ENCODE peak calls at places on chromosomes 11 and 22, in four cellular contexts. One of them, this sample, is unnamed.
A peak's percentile ranks its signal among the peaks of the same experiment; 100 is the strongest.

GRCh38 chr11:6321356-6321755 is 1.1 kb upstream of the CAVIN3 start:
- DNase-seq in GM12891: no peak
- DNase-seq in sigmoid colon: peak; percentile 69
- DNase-seq in body of pancreas: no peak
- DNase-seq in this sample: no peak

GRCh38 chr22:29400576-29400975 is 12.2 kb upstream of the AP1B1 start:
- DNase-seq in GM12891: no peak
- DNase-seq in sigmoid colon: no peak
- DNase-seq in body of pancreas: no peak
- DNase-seq in this sample: no peak

GRCh38 chr11:74682731-74683278 is 48.4 kb downstream of the CHRDL2 start:
- DNase-seq in GM12891: no peak
- DNase-seq in sigmoid colon: no peak
- DNase-seq in body of pancreas: peak; percentile 8
- DNase-seq in this sample: no peak

GRCh38 chr11:130106381-130106780 is 36.7 kb downstream of the APLP2 start:
- DNase-seq in GM12891: no peak
- DNase-seq in sigmoid colon: no peak
- DNase-seq in body of pancreas: no peak
- DNase-seq in this sample: no peak

GRCh38 chr11:118438314-118438931 is 2.1 kb downstream of the KMT2A start:
- DNase-seq in GM12891: no peak
- DNase-seq in sigmoid colon: peak; percentile 72
- DNase-seq in body of pancreas: peak; percentile 38
- DNase-seq in this sample: peak; percentile 37

GRCh38 chr11:127931811-127932210 is 655.5 kb downstream of the ETS1 start:
- DNase-seq in GM12891: no peak
- DNase-seq in sigmoid colon: no peak
- DNase-seq in body of pancreas: no peak
- DNase-seq in this sample: no peak

GRCh38 chr22:39434721-39435120 is 22.1 kb upstream of the MGAT3 start:
- DNase-seq in GM12891: no peak
- DNase-seq in sigmoid colon: no peak
- DNase-seq in body of pancreas: no peak
- DNase-seq in this sample: no peak

GRCh38 chr11:88629496-88629895 is 292.0 kb upstream of the CTSC start:
- DNase-seq in GM12891: no peak
- DNase-seq in sigmoid colon: no peak
- DNase-seq in body of pancreas: no peak
- DNase-seq in this sample: no peak

GRCh38 chr11:4467811-4468606 is 14.4 kb upstream of the OR52K1 start:
- DNase-seq in GM12891: no peak
- DNase-seq in sigmoid colon: no peak
- DNase-seq in body of pancreas: no peak
- DNase-seq in this sample: no peak

GRCh38 chr11:88295028-88295427 is 42.5 kb downstream of the CTSC start:
- DNase-seq in GM12891: no peak
- DNase-seq in sigmoid colon: no peak
- DNase-seq in body of pancreas: no peak
- DNase-seq in this sample: no peak

GRCh38 chr22:40396882-40397281 is 26.5 kb downstream of the SGSM3 start:
- DNase-seq in GM12891: no peak
- DNase-seq in sigmoid colon: no peak
- DNase-seq in body of pancreas: peak; percentile 94
- DNase-seq in this sample: no peak

GRCh38 chr11:114115406-114116054 is 56.0 kb downstream of the ZBTB16 start:
- DNase-seq in GM12891: no peak
- DNase-seq in sigmoid colon: peak; percentile 60
- DNase-seq in body of pancreas: no peak
- DNase-seq in this sample: no peak

GRCh38 chr11:69925366-69926196 is 106.4 kb upstream of the FGF3 start:
- DNase-seq in GM12891: no peak
- DNase-seq in sigmoid colon: peak; percentile 65
- DNase-seq in body of pancreas: peak; percentile 8
- DNase-seq in this sample: no peak

GRCh38 chr22:31969789-31970489 is 25.6 kb downstream of the YWHAH start:
- DNase-seq in GM12891: peak; percentile 73
- DNase-seq in sigmoid colon: peak; percentile 71
- DNase-seq in body of pancreas: peak; percentile 87
- DNase-seq in this sample: peak; percentile 49

GRCh38 chr11:119169272-119169719 is 771 bp downstream of the NLRX1 start:
- DNase-seq in GM12891: peak; percentile 52
- DNase-seq in sigmoid colon: peak; percentile 72
- DNase-seq in body of pancreas: peak; percentile 74
- DNase-seq in this sample: no peak

GRCh38 chr11:46119352-46120216 is 1.7 kb downstream of the PHF21A start:
- DNase-seq in GM12891: no peak
- DNase-seq in sigmoid colon: peak; percentile 73
- DNase-seq in body of pancreas: peak; percentile 41
- DNase-seq in this sample: no peak

GRCh38 chr11:125621995-125622394 is 3.0 kb upstream of the CHEK1 start:
- DNase-seq in GM12891: no peak
- DNase-seq in sigmoid colon: no peak
- DNase-seq in body of pancreas: no peak
- DNase-seq in this sample: peak; percentile 14

GRCh38 chr11:8604078-8604723 is 10.2 kb upstream of the STK33 start:
- DNase-seq in GM12891: peak; percentile 29
- DNase-seq in sigmoid colon: peak; percentile 84
- DNase-seq in body of pancreas: peak; percentile 62
- DNase-seq in this sample: peak; percentile 83

GRCh38 chr11:82701847-82702520 is 31.7 kb downstream of the FAM181B start:
- DNase-seq in GM12891: no peak
- DNase-seq in sigmoid colon: no peak
- DNase-seq in body of pancreas: no peak
- DNase-seq in this sample: peak; percentile 35

GRCh38 chr22:23226497-23226850 is 46.2 kb downstream of the BCR start:
- DNase-seq in GM12891: no peak
- DNase-seq in sigmoid colon: no peak
- DNase-seq in body of pancreas: no peak
- DNase-seq in this sample: no peak

GRCh38 chr11:16973565-16973964 is 40.6 kb downstream of the PLEKHA7 start:
- DNase-seq in GM12891: no peak
- DNase-seq in sigmoid colon: no peak
- DNase-seq in body of pancreas: no peak
- DNase-seq in this sample: no peak

GRCh38 chr11:94873910-94874575 is 99.3 kb downstream of the CWC15 start:
- DNase-seq in GM12891: no peak
- DNase-seq in sigmoid colon: no peak
- DNase-seq in body of pancreas: no peak
- DNase-seq in this sample: no peak

GRCh38 chr22:49368976-49369725 is 458.5 kb downstream of the BRD1 start:
- DNase-seq in GM12891: no peak
- DNase-seq in sigmoid colon: peak; percentile 63
- DNase-seq in body of pancreas: no peak
- DNase-seq in this sample: peak; percentile 9

GRCh38 chr11:134731562-134731961 is 319.5 kb upstream of the B3GAT1 start:
- DNase-seq in GM12891: no peak
- DNase-seq in sigmoid colon: no peak
- DNase-seq in body of pancreas: no peak
- DNase-seq in this sample: no peak

GRCh38 chr22:41780714-41781507 is 19.6 kb upstream of the CCDC134 start:
- DNase-seq in GM12891: peak; percentile 71
- DNase-seq in sigmoid colon: peak; percentile 78
- DNase-seq in body of pancreas: peak; percentile 33
- DNase-seq in this sample: no peak

GRCh38 chr11:118264568-118265470 is 722 bp upstream of the MPZL2 start:
- DNase-seq in GM12891: no peak
- DNase-seq in sigmoid colon: no peak
- DNase-seq in body of pancreas: no peak
- DNase-seq in this sample: no peak

GRCh38 chr11:99988105-99988907 is 698.8 kb upstream of the ARHGAP42 start:
- DNase-seq in GM12891: no peak
- DNase-seq in sigmoid colon: no peak
- DNase-seq in body of pancreas: no peak
- DNase-seq in this sample: no peak

GRCh38 chr11:65420506-65421203 is 1.9 kb upstream of the NEAT1 start:
- DNase-seq in GM12891: no peak
- DNase-seq in sigmoid colon: no peak
- DNase-seq in body of pancreas: peak; percentile 11
- DNase-seq in this sample: no peak

GRCh38 chr11:65419460-65419772 is 3.2 kb upstream of the NEAT1 start:
- DNase-seq in GM12891: no peak
- DNase-seq in sigmoid colon: peak; percentile 77
- DNase-seq in body of pancreas: peak; percentile 30
- DNase-seq in this sample: no peak

GRCh38 chr11:65421204-65422103 is 1.1 kb upstream of the NEAT1 start:
- DNase-seq in GM12891: no peak
- DNase-seq in sigmoid colon: peak; percentile 98
- DNase-seq in body of pancreas: peak; percentile 97
- DNase-seq in this sample: peak; percentile 40

GRCh38 chr11:65418681-65419459 is 3.7 kb upstream of the NEAT1 start:
- DNase-seq in GM12891: peak; percentile 82
- DNase-seq in sigmoid colon: peak; percentile 99
- DNase-seq in body of pancreas: peak; percentile 98
- DNase-seq in this sample: peak; percentile 61

DNA sequence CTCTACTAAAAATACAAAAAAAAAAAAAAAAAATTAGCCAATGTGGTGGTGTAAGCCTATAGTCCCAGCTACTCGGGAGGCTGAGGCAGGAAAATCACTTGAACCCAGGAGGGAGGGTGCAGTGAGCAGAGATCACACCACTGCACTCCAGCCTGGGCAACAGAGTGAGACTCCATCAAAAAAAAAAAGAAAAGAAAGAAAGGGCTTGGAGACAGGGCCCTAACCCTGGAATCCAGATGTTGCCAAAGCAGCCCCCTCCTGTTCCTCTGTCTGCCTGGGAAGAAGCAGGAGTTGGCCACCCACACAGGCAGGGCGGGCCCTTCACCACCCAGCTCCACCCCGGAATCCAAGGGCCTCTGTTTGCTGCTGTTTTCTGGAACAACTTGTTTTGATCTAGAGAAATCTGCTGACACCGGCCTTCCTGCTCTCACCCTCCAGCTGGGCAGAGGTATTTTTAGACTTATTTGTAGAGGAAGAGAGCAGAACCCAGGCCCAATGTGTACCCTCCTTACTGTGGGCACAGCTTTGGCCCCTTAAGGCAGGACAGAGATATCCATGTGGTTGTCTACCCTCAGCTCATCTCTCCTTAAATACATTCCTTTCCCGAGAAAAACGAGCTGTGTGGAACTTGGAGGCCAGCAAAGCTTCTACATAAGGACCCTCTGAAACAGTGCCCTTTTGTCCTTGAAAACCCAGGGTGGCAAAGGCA is 2.7 kb upstream of the NEAT1 start:
- DNase-seq in GM12891: no peak
- DNase-seq in sigmoid colon: peak; percentile 98
- DNase-seq in body of pancreas: peak; percentile 97
- DNase-seq in this sample: peak; percentile 30
- TF ChIP-seq POLR2A in GM12891: no peak
- TF ChIP-seq POLR2A in sigmoid colon: peak; percentile 64
- TF ChIP-seq POLR2A in body of pancreas: no peak
- TF ChIP-seq POLR2A in this sample: no peak

DNA sequence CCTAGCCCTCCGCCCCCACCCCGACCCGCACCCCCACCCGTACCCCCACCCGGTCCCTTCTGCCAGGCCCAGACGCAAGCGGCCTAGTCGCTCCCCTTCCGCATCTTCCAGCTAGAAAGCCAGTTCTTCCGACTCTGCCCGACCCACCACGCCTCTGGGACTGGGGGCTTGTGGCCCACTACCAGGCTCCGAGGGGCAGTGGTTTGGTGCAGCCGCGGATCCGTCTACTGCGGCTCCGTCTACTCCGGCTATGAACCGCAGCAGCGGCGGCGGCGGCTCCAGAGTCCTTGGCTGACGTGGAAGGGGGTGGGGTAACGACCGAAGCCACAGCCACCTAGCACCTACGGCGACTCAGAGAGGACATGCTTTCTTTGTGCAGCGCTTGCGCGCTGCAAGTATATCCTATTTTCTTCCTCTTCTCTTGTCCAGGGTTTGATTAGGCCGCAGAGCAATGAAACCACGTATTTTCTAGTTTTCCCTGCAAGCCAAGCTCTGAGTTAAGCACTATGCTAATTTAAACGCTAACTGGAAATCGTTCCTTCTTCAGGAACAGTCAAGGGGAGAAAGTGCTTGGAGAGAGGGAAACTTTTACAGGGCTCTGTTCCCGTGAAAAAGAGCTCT is at the start of gene COPB1:
- DNase-seq in GM12891: peak; percentile 70
- DNase-seq in sigmoid colon: peak; percentile 95
- DNase-seq in body of pancreas: peak; percentile 92
- DNase-seq in this sample: peak; percentile 63
- TF ChIP-seq POLR2A in GM12891: peak; percentile 95
- TF ChIP-seq POLR2A in sigmoid colon: peak; percentile 72
- TF ChIP-seq POLR2A in body of pancreas: peak; percentile 82
- TF ChIP-seq POLR2A in this sample: peak; percentile 96

DNA sequence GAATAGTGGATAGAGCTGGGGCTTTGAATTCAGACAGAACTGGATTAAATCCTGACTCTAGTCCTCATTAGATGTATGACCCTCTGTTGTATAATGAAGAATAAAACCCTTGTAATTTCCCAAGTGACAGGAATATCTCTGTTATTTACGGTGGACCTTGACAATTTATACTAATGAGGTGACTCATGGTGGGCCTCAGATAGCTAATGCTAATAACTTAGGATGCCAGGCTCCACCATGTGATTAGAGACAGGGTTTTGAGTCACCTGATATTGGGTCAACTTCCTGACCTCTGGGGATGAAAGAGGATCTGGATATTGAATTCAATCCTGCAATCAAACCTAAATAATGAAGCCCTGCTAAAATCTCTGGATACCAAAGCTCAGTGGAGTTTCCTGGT is 33.6 kb downstream of the OSBP start:
- DNase-seq in GM12891: no peak
- DNase-seq in sigmoid colon: no peak
- DNase-seq in body of pancreas: no peak
- DNase-seq in this sample: no peak
- TF ChIP-seq POLR2A in GM12891: no peak
- TF ChIP-seq POLR2A in sigmoid colon: no peak
- TF ChIP-seq POLR2A in body of pancreas: no peak
- TF ChIP-seq POLR2A in this sample: no peak

DNA sequence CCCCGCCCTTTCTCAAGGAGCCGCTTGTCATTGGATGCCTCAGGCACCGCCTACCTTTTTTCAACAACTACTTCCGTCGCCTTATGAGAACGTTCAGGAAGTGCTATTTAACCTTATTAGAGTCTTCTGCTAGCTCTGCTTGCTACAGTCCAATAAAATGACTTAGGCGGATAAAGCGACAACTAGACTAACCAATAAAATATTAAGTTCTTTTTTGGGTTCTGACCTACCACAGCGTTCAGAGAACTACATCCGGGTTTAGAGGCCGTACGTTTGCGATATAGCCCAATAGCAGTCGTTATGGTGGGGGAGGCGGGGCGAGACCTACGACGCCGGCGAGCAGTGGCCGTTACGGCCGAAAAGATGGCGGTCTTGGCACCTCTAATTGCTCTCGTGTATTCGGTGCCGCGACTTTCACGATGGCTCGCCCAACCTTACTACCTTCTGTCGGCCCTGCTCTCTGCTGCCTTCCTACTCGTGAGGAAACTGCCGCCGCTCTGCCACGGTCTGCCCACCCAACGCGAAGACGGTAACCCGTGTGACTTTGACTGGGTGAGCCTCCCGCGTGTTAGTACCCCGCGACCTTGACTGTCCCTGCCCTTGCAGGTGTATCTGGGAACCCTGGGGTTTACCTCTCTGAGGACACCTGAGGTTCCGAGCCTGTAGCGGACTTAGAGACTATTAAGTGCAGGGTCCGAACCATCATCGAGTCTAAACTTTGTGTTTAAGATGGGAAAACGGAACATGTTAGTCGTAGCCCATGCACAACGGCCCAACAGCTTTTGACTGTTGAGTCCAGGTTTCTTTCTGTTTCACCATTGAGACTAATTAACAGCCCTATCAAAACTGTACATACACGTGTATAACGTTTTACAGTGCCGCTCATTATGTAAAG is at the start of gene TMX2:
- DNase-seq in GM12891: peak; percentile 71
- DNase-seq in sigmoid colon: peak; percentile 97
- DNase-seq in body of pancreas: peak; percentile 93
- DNase-seq in this sample: peak; percentile 73
- TF ChIP-seq POLR2A in GM12891: peak; percentile 70
- TF ChIP-seq POLR2A in sigmoid colon: peak; percentile 34
- TF ChIP-seq POLR2A in body of pancreas: peak; percentile 35
- TF ChIP-seq POLR2A in this sample: peak; percentile 66

This sample was measured in H54.